ENCODE peak calls at places on chromosomes 16 and 17, in four cellular contexts. G is heart right ventricle, P is breast epithelium, L is tibial nerve. I is an unnamed sample.

GRCh38 chr17:20223808-20224328 is 214.7 kb downstream of the SPECC1 start:
- DNase-seq in G (no peak), P (no peak), L (no peak), I (no peak)

GRCh38 chr17:72614871-72615626 is 477.4 kb downstream of the SLC39A11 start:
- DNase-seq in G (no peak), P (no peak), L (peak), I (no peak)

GRCh38 chr17:44071198-44071520 is 624 bp downstream of the G6PC3 start:
- DNase-seq in G (no peak), P (no peak), L (no peak), I (no peak)

GRCh38 chr17:75898791-75899190 is 2.0 kb upstream of the TRIM65 start:
- DNase-seq in G (no peak), P (no peak), L (no peak), I (no peak)

GRCh38 chr16:3004319-3004718 is 8.4 kb upstream of the CLDN9 start:
- DNase-seq in G (no peak), P (no peak), L (no peak), I (no peak)

GRCh38 chr16:30902070-30902972 is 5.9 kb downstream of the CTF1 start:
- DNase-seq in G (peak), P (no peak), L (no peak), I (no peak)

GRCh38 chr16:23064642-23065041 is 84.6 kb downstream of the USP31 start:
- DNase-seq in G (peak), P (no peak), L (no peak), I (no peak)

GRCh38 chr16:57938936-57939871 is 31.7 kb downstream of the CNGB1 start:
- DNase-seq in G (peak), P (peak), L (peak), I (no peak)

GRCh38 chr16:48123104-48123788 is 32.5 kb downstream of the ABCC12 start:
- DNase-seq in G (no peak), P (no peak), L (no peak), I (no peak)

GRCh38 chr16:11215935-11216556 is 40.0 kb downstream of the SOCS1 start:
- DNase-seq in G (no peak), P (no peak), L (no peak), I (no peak)

GRCh38 chr17:28946239-28946638 is 5.1 kb downstream of the PHF12 start:
- DNase-seq in G (no peak), P (no peak), L (no peak), I (no peak)

GRCh38 chr16:19804538-19805323 is 79.9 kb downstream of the GPRC5B start:
- DNase-seq in G (peak), P (peak), L (no peak), I (no peak)

GRCh38 chr17:16447676-16448075 is 32.3 kb downstream of the TRPV2 start:
- DNase-seq in G (no peak), P (no peak), L (no peak), I (no peak)

GRCh38 chr17:4852504-4853075 is 19.4 kb downstream of the MINK1 start:
- DNase-seq in G (no peak), P (no peak), L (no peak), I (no peak)

GRCh38 chr16:72092832-72093447 is 480 bp downstream of the TXNL4B start:
- DNase-seq in G (no peak), P (no peak), L (no peak), I (no peak)

GRCh38 chr17:47946929-47947397 is 5.6 kb downstream of the PNPO start:
- DNase-seq in G (peak), P (peak), L (peak), I (peak)

GRCh38 chr17:40340880-40341807 is 23.4 kb downstream of the GJD3 start:
- DNase-seq in G (peak), P (peak), L (peak), I (peak)

GRCh38 chr16:87823146-87823929 is 46.0 kb downstream of the SLC7A5 start:
- DNase-seq in G (no peak), P (no peak), L (no peak), I (no peak)

GRCh38 chr16:7449808-7450207 is 117.2 kb downstream of the RBFOX1 start:
- DNase-seq in G (no peak), P (no peak), L (no peak), I (no peak)

GRCh38 chr16:62664566-62664965 is 628.3 kb upstream of the CDH8 start:
- DNase-seq in G (no peak), P (no peak), L (no peak), I (no peak)

GRCh38 chr17:76612465-76612864 is 26.8 kb upstream of the ST6GALNAC2 start:
- DNase-seq in G (no peak), P (no peak), L (no peak), I (no peak)

GRCh38 chr17:81579821-81580321 is 27.7 kb upstream of the FAAP100 start:
- DNase-seq in G (no peak), P (no peak), L (no peak), I (no peak)

GRCh38 chr17:978110-979093 is 1.2 kb downstream of the NXN start:
- DNase-seq in G (peak), P (no peak), L (no peak), I (no peak)

GRCh38 chr16:8708546-8708945 is 34.1 kb downstream of the ABAT start:
- DNase-seq in G (no peak), P (no peak), L (no peak), I (no peak)

GRCh38 chr17:2068589-2069051 is 13.7 kb downstream of the HIC1 start:
- DNase-seq in G (no peak), P (no peak), L (no peak), I (no peak)

GRCh38 chr16:64627288-64627687 is 494.6 kb downstream of the CDH11 start:
- DNase-seq in G (no peak), P (no peak), L (no peak), I (no peak)

GRCh38 chr17:79981661-79982101 is 54.0 kb downstream of the TBC1D16 start:
- DNase-seq in G (no peak), P (peak), L (no peak), I (no peak)

GRCh38 chr16:69365901-69366300 is 14.3 kb upstream of the TMED6 start:
- DNase-seq in G (no peak), P (no peak), L (no peak), I (no peak)

GRCh38 chr17:80825471-80826345 is 165.9 kb upstream of the CHMP6 start:
- DNase-seq in G (no peak), P (peak), L (no peak), I (no peak)

GRCh38 chr17:63337579-63337978 is 108.5 kb downstream of the CYB561 start:
- DNase-seq in G (no peak), P (no peak), L (no peak), I (no peak)

GRCh38 chr17:38463451-38463858 is 35.2 kb downstream of the ARHGAP23 start:
- DNase-seq in G (peak), P (no peak), L (peak), I (no peak)
- TF ChIP-seq CTCF in G (no peak), P (no peak), L (no peak), I (no peak)

DNA sequence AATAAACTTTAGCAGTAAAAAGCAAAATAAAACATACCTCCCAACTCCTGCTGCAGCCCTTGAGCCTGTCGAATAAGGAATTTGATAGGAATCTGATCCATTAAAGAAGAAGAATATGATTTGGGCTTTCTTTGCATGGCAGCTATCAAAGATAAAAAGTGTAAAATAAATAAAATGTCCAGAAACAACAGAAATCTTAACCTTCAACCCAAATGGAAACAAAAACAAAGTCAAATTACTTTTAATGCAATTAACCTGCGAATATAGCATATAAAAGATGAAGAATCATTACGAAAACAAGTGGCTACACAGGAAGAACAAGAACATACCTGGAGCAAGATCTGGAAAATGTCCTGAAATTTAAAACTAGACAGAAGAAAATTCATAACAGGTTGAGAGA is 21.5 kb upstream of the BRIP1 start:
- DNase-seq in G (no peak), P (no peak), L (no peak), I (no peak)
- TF ChIP-seq CTCF in G (no peak), P (no peak), L (no peak), I (no peak)

GRCh38 chr17:33273271-33273670 is 19.8 kb downstream of the ASIC2 start:
- DNase-seq in G (no peak), P (no peak), L (no peak), I (no peak)

GRCh38 chr17:33269337-33270060 is 23.6 kb downstream of the ASIC2 start:
- DNase-seq in G (no peak), P (no peak), L (no peak), I (no peak)

GRCh38 chr17:33267881-33268548 is 25.1 kb downstream of the ASIC2 start:
- DNase-seq in G (no peak), P (no peak), L (no peak), I (no peak)

GRCh38 chr17:33273743-33274410 is 19.2 kb downstream of the ASIC2 start:
- DNase-seq in G (no peak), P (no peak), L (no peak), I (no peak)

DNA sequence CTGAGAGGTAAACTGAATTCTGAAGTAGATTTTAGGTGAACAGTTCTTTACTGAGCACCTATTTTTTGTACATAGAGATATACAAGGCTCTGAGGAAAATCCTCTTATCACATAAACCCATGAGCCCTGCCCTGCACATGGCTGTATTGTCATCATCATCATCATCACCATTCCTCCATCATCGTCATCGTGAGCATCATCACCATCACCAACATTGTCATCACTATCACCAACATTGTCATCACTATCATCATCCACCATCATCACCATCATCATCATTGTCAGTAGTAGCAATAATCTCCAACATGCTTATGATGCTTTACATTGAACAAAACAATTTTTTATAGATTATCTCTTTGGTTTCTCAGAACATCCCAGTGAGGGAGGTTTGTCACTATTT is 20.7 kb downstream of the ASIC2 start:
- DNase-seq in G (no peak), P (no peak), L (no peak), I (no peak)
- TF ChIP-seq CTCF in G (no peak), P (no peak), L (no peak), I (no peak)

GRCh38 chr17:65231662-65232335 is 94.6 kb downstream of the RGS9 start:
- DNase-seq in G (peak), P (no peak), L (no peak), I (no peak)

GRCh38 chr17:65230040-65230439 is 92.9 kb downstream of the RGS9 start:
- DNase-seq in G (no peak), P (no peak), L (no peak), I (no peak)

GRCh38 chr17:65228734-65229390 is 91.7 kb downstream of the RGS9 start:
- DNase-seq in G (no peak), P (no peak), L (no peak), I (no peak)

GRCh38 chr17:65229596-65229995 is 92.4 kb downstream of the RGS9 start:
- DNase-seq in G (no peak), P (no peak), L (no peak), I (no peak)

DNA sequence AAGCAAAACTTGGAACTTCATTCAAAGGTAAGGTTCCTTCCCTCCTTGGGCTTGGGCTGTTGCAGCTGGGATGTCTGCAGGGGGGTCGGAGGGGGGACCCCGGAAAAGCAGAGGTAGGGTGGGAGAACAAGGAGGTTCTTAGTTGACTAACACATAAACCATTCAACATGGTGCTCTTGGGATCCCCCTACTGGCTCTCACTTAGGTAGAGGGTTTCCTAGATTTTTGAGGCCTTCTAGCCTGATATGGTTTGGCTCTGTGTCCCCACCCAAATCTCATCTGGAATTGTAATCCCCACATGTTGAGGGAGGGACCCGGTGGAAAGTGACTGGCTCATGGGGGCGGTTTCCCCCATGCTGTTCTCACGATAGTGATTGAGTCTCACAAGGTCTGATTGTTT is 93.9 kb downstream of the RGS9 start:
- DNase-seq in G (no peak), P (no peak), L (no peak), I (no peak)
- TF ChIP-seq CTCF in G (no peak), P (no peak), L (no peak), I (no peak)

I was measured in omental fat pad.